ENCODE peak calls at places on chromosome 18, in nine cellular contexts. One of them, this sample, is unnamed.

GRCh38 chr18:8366656-8367055 is 242.6 kb upstream of the RAB12 start:
- DNase-seq in ELF-1: peak
- DNase-seq in left cardiac atrium: no peak
- DNase-seq in stimulated activated CD8-positive, alpha-beta memory T cell treated with anti-CD3 and anti-CD28 coated beads, Interleukin-4, amount 100 ng/mL, for 4 hours: no peak
- DNase-seq in substantia nigra: no peak
- DNase-seq in bronchial epithelial cell: no peak
- DNase-seq in glutamatergic neuron: no peak
- DNase-seq in endothelial cell: no peak
- DNase-seq in NCI-H748 treated with DMSO at 0.1 percent for 48 hours: no peak
- DNase-seq in this sample: no peak

GRCh38 chr18:28143725-28144124 is 33.2 kb downstream of the CDH2 start:
- DNase-seq in ELF-1: no peak
- DNase-seq in left cardiac atrium: no peak
- DNase-seq in stimulated activated CD8-positive, alpha-beta memory T cell treated with anti-CD3 and anti-CD28 coated beads, Interleukin-4, amount 100 ng/mL, for 4 hours: no peak
- DNase-seq in substantia nigra: no peak
- DNase-seq in bronchial epithelial cell: no peak
- DNase-seq in glutamatergic neuron: no peak
- DNase-seq in endothelial cell: no peak
- DNase-seq in NCI-H748 treated with DMSO at 0.1 percent for 48 hours: no peak
- DNase-seq in this sample: no peak

GRCh38 chr18:500556-501405 is at the start of gene COLEC12:
- DNase-seq in ELF-1: no peak
- DNase-seq in left cardiac atrium: peak
- DNase-seq in stimulated activated CD8-positive, alpha-beta memory T cell treated with anti-CD3 and anti-CD28 coated beads, Interleukin-4, amount 100 ng/mL, for 4 hours: no peak
- DNase-seq in substantia nigra: no peak
- DNase-seq in bronchial epithelial cell: no peak
- DNase-seq in glutamatergic neuron: peak
- DNase-seq in endothelial cell: peak
- DNase-seq in NCI-H748 treated with DMSO at 0.1 percent for 48 hours: no peak
- DNase-seq in this sample: no peak

GRCh38 chr18:45384137-45384998 is 230.9 kb upstream of the SLC14A2 start:
- DNase-seq in ELF-1: peak
- DNase-seq in left cardiac atrium: peak
- DNase-seq in stimulated activated CD8-positive, alpha-beta memory T cell treated with anti-CD3 and anti-CD28 coated beads, Interleukin-4, amount 100 ng/mL, for 4 hours: no peak
- DNase-seq in substantia nigra: peak
- DNase-seq in bronchial epithelial cell: peak
- DNase-seq in glutamatergic neuron: peak
- DNase-seq in endothelial cell: peak
- DNase-seq in NCI-H748 treated with DMSO at 0.1 percent for 48 hours: peak
- DNase-seq in this sample: peak

GRCh38 chr18:79753391-79753851 is 44.3 kb upstream of the KCNG2 start:
- DNase-seq in ELF-1: no peak
- DNase-seq in left cardiac atrium: no peak
- DNase-seq in stimulated activated CD8-positive, alpha-beta memory T cell treated with anti-CD3 and anti-CD28 coated beads, Interleukin-4, amount 100 ng/mL, for 4 hours: no peak
- DNase-seq in substantia nigra: no peak
- DNase-seq in bronchial epithelial cell: no peak
- DNase-seq in glutamatergic neuron: peak
- DNase-seq in endothelial cell: no peak
- DNase-seq in NCI-H748 treated with DMSO at 0.1 percent for 48 hours: no peak
- DNase-seq in this sample: no peak

GRCh38 chr18:71471963-71472725 is 1072.0 kb downstream of the CBLN2 start:
- DNase-seq in ELF-1: no peak
- DNase-seq in left cardiac atrium: no peak
- DNase-seq in stimulated activated CD8-positive, alpha-beta memory T cell treated with anti-CD3 and anti-CD28 coated beads, Interleukin-4, amount 100 ng/mL, for 4 hours: no peak
- DNase-seq in substantia nigra: no peak
- DNase-seq in bronchial epithelial cell: no peak
- DNase-seq in glutamatergic neuron: no peak
- DNase-seq in endothelial cell: no peak
- DNase-seq in NCI-H748 treated with DMSO at 0.1 percent for 48 hours: no peak
- DNase-seq in this sample: no peak

GRCh38 chr18:50896093-50896492 is 17.2 kb downstream of the ME2 start:
- DNase-seq in ELF-1: no peak
- DNase-seq in left cardiac atrium: no peak
- DNase-seq in stimulated activated CD8-positive, alpha-beta memory T cell treated with anti-CD3 and anti-CD28 coated beads, Interleukin-4, amount 100 ng/mL, for 4 hours: no peak
- DNase-seq in substantia nigra: no peak
- DNase-seq in bronchial epithelial cell: no peak
- DNase-seq in glutamatergic neuron: no peak
- DNase-seq in endothelial cell: no peak
- DNase-seq in NCI-H748 treated with DMSO at 0.1 percent for 48 hours: no peak
- DNase-seq in this sample: no peak

GRCh38 chr18:25544872-25545271 is 192.9 kb upstream of the ZNF521 start:
- DNase-seq in ELF-1: no peak
- DNase-seq in left cardiac atrium: no peak
- DNase-seq in stimulated activated CD8-positive, alpha-beta memory T cell treated with anti-CD3 and anti-CD28 coated beads, Interleukin-4, amount 100 ng/mL, for 4 hours: no peak
- DNase-seq in substantia nigra: no peak
- DNase-seq in bronchial epithelial cell: no peak
- DNase-seq in glutamatergic neuron: no peak
- DNase-seq in endothelial cell: no peak
- DNase-seq in NCI-H748 treated with DMSO at 0.1 percent for 48 hours: no peak
- DNase-seq in this sample: no peak

GRCh38 chr18:59264136-59264571 is 9.1 kb downstream of the RAX start:
- DNase-seq in ELF-1: peak
- DNase-seq in left cardiac atrium: no peak
- DNase-seq in stimulated activated CD8-positive, alpha-beta memory T cell treated with anti-CD3 and anti-CD28 coated beads, Interleukin-4, amount 100 ng/mL, for 4 hours: no peak
- DNase-seq in substantia nigra: no peak
- DNase-seq in bronchial epithelial cell: no peak
- DNase-seq in glutamatergic neuron: no peak
- DNase-seq in endothelial cell: no peak
- DNase-seq in NCI-H748 treated with DMSO at 0.1 percent for 48 hours: no peak
- DNase-seq in this sample: no peak

GRCh38 chr18:77098554-77099174 is 33.9 kb downstream of the MBP start:
- DNase-seq in ELF-1: peak
- DNase-seq in left cardiac atrium: no peak
- DNase-seq in stimulated activated CD8-positive, alpha-beta memory T cell treated with anti-CD3 and anti-CD28 coated beads, Interleukin-4, amount 100 ng/mL, for 4 hours: no peak
- DNase-seq in substantia nigra: no peak
- DNase-seq in bronchial epithelial cell: no peak
- DNase-seq in glutamatergic neuron: no peak
- DNase-seq in endothelial cell: no peak
- DNase-seq in NCI-H748 treated with DMSO at 0.1 percent for 48 hours: no peak
- DNase-seq in this sample: no peak

GRCh38 chr18:6198585-6198984 is 216.1 kb downstream of the L3MBTL4 start:
- DNase-seq in ELF-1: no peak
- DNase-seq in left cardiac atrium: no peak
- DNase-seq in stimulated activated CD8-positive, alpha-beta memory T cell treated with anti-CD3 and anti-CD28 coated beads, Interleukin-4, amount 100 ng/mL, for 4 hours: no peak
- DNase-seq in substantia nigra: no peak
- DNase-seq in bronchial epithelial cell: no peak
- DNase-seq in glutamatergic neuron: no peak
- DNase-seq in endothelial cell: no peak
- DNase-seq in NCI-H748 treated with DMSO at 0.1 percent for 48 hours: no peak
- DNase-seq in this sample: no peak

GRCh38 chr18:66872277-66872676 is 268.4 kb upstream of the CDH19 start:
- DNase-seq in ELF-1: no peak
- DNase-seq in left cardiac atrium: no peak
- DNase-seq in stimulated activated CD8-positive, alpha-beta memory T cell treated with anti-CD3 and anti-CD28 coated beads, Interleukin-4, amount 100 ng/mL, for 4 hours: no peak
- DNase-seq in substantia nigra: no peak
- DNase-seq in bronchial epithelial cell: peak
- DNase-seq in glutamatergic neuron: no peak
- DNase-seq in endothelial cell: no peak
- DNase-seq in NCI-H748 treated with DMSO at 0.1 percent for 48 hours: peak
- DNase-seq in this sample: peak

GRCh38 chr18:58762781-58763171 is 91.5 kb downstream of the MALT1 start:
- DNase-seq in ELF-1: no peak
- DNase-seq in left cardiac atrium: no peak
- DNase-seq in stimulated activated CD8-positive, alpha-beta memory T cell treated with anti-CD3 and anti-CD28 coated beads, Interleukin-4, amount 100 ng/mL, for 4 hours: no peak
- DNase-seq in substantia nigra: no peak
- DNase-seq in bronchial epithelial cell: no peak
- DNase-seq in glutamatergic neuron: no peak
- DNase-seq in endothelial cell: no peak
- DNase-seq in NCI-H748 treated with DMSO at 0.1 percent for 48 hours: no peak
- DNase-seq in this sample: no peak

GRCh38 chr18:47108373-47108772 is 41.9 kb downstream of the HDHD2 start:
- DNase-seq in ELF-1: no peak
- DNase-seq in left cardiac atrium: no peak
- DNase-seq in stimulated activated CD8-positive, alpha-beta memory T cell treated with anti-CD3 and anti-CD28 coated beads, Interleukin-4, amount 100 ng/mL, for 4 hours: no peak
- DNase-seq in substantia nigra: no peak
- DNase-seq in bronchial epithelial cell: no peak
- DNase-seq in glutamatergic neuron: no peak
- DNase-seq in endothelial cell: no peak
- DNase-seq in NCI-H748 treated with DMSO at 0.1 percent for 48 hours: no peak
- DNase-seq in this sample: no peak

GRCh38 chr18:31241900-31242409 is 76.0 kb upstream of the DSG1 start:
- DNase-seq in ELF-1: peak
- DNase-seq in left cardiac atrium: no peak
- DNase-seq in stimulated activated CD8-positive, alpha-beta memory T cell treated with anti-CD3 and anti-CD28 coated beads, Interleukin-4, amount 100 ng/mL, for 4 hours: no peak
- DNase-seq in substantia nigra: no peak
- DNase-seq in bronchial epithelial cell: peak
- DNase-seq in glutamatergic neuron: peak
- DNase-seq in endothelial cell: peak
- DNase-seq in NCI-H748 treated with DMSO at 0.1 percent for 48 hours: no peak
- DNase-seq in this sample: peak

GRCh38 chr18:47635416-47635815 is 295.0 kb downstream of the SMAD2 start:
- DNase-seq in ELF-1: no peak
- DNase-seq in left cardiac atrium: peak
- DNase-seq in stimulated activated CD8-positive, alpha-beta memory T cell treated with anti-CD3 and anti-CD28 coated beads, Interleukin-4, amount 100 ng/mL, for 4 hours: no peak
- DNase-seq in substantia nigra: no peak
- DNase-seq in bronchial epithelial cell: no peak
- DNase-seq in glutamatergic neuron: no peak
- DNase-seq in endothelial cell: no peak
- DNase-seq in NCI-H748 treated with DMSO at 0.1 percent for 48 hours: no peak
- DNase-seq in this sample: no peak